ENCODE peak calls at places on chromosomes 3 and 15, in seven cellular contexts. V is left colon; I is T-helper 17 cell; S is NB4; Q is mucosa of descending colon; B is A673; L is stimulated activated CD4-positive, alpha-beta T cell treated with anti-CD3 and anti-CD28 coated beads, Interleukin-4, amount 100 ng/mL, for 4 hours. O is an unnamed sample.

GRCh38 chr3:113153499-113154107 is 57.8 kb upstream of the BOC start:
- DNase-seq in V (no peak), I (no peak), S (no peak), Q (no peak), B (no peak), L (no peak), O (no peak)

GRCh38 chr3:109224333-109224732 is 87.8 kb downstream of the C3orf85 start:
- DNase-seq in V (peak), I (no peak), S (peak), Q (no peak), B (no peak), L (no peak), O (no peak)

GRCh38 chr3:166685246-166685645 is 694.9 kb downstream of the ZBBX start:
- DNase-seq in V (no peak), I (no peak), S (no peak), Q (no peak), B (no peak), L (no peak), O (no peak)

GRCh38 chr3:126155280-126155640 is 25.1 kb downstream of the ALDH1L1 start:
- DNase-seq in V (no peak), I (no peak), S (no peak), Q (peak), B (no peak), L (no peak), O (no peak)

GRCh38 chr15:38069506-38069905 is 135.1 kb downstream of the TMCO5A start:
- DNase-seq in V (peak), I (no peak), S (peak), Q (peak), B (no peak), L (no peak), O (peak)

GRCh38 chr15:93042211-93042610 is 46.8 kb downstream of the RGMA start:
- DNase-seq in V (no peak), I (no peak), S (no peak), Q (no peak), B (no peak), L (no peak), O (no peak)

GRCh38 chr15:61051570-61052031 is 177.5 kb downstream of the RORA start:
- DNase-seq in V (no peak), I (no peak), S (no peak), Q (no peak), B (peak), L (no peak), O (no peak)

GRCh38 chr3:110248666-110249065 is 823.0 kb upstream of the NECTIN3 start:
- DNase-seq in V (no peak), I (no peak), S (no peak), Q (no peak), B (no peak), L (no peak), O (no peak)

GRCh38 chr3:98329392-98330124 is 24.1 kb upstream of the OR5K4 start:
- DNase-seq in V (peak), I (peak), S (peak), Q (no peak), B (peak), L (peak), O (peak)

GRCh38 chr3:57948782-57949242 is 59.4 kb upstream of the FLNB start:
- DNase-seq in V (no peak), I (no peak), S (no peak), Q (no peak), B (no peak), L (no peak), O (no peak)